ENCODE peak calls at places on chromosomes 12 and 14, in ten cellular contexts. S is mesenchymal stem cell; Q is psoas muscle; J is tibial artery; B is right lobe of liver; T is SK-N-SH; R is lower lobe of right lung; D is adrenal gland; U is effector memory CD4-positive, alpha-beta T cell; Y is mucosa of descending colon. M is an unnamed sample. For H3K9me3, the result is how much of the 10 kb centered on the place peaks cover.

GRCh38 chr12:113002155-113002554 is 23.8 kb downstream of the OAS2 start:
- DNase-seq in Q (no peak), J (no peak), U (no peak), B (peak), D (no peak), R (no peak), T (no peak), Y (no peak), S (no peak), M (no peak)

GRCh38 chr14:76541594-76542219 is 165.8 kb downstream of the ESRRB start:
- DNase-seq in J (no peak), U (no peak), S (no peak), Q (no peak), B (no peak), R (no peak), Y (no peak), D (no peak), T (no peak), M (no peak)

GRCh38 chr14:20179218-20179617 is 11.5 kb upstream of the OR11G2 start:
- DNase-seq in Y (peak), U (no peak), B (no peak), Q (no peak), D (peak), S (no peak), T (no peak), J (no peak), R (peak), M (no peak)

GRCh38 chr14:90649096-90649495 is 167.1 kb downstream of the TTC7B start:
- DNase-seq in T (no peak), S (no peak), B (no peak), R (no peak), Y (no peak), D (no peak), J (no peak), Q (no peak), U (no peak), M (no peak)

GRCh38 chr12:71195338-71195896 is 37.6 kb upstream of the TSPAN8 start:
- DNase-seq in S (no peak), R (no peak), Q (no peak), T (no peak), B (no peak), Y (peak), U (no peak), J (no peak), D (no peak), M (no peak)

GRCh38 chr12:110100315-110100970 is 23.7 kb upstream of the IFT81 start:
- DNase-seq in U (peak), R (peak), B (peak), Y (peak), S (peak), D (peak), T (peak), Q (peak), J (peak), M (peak)

GRCh38 chr14:91872517-91873470 is 5.5 kb upstream of the TC2N start:
- DNase-seq in J (peak), R (peak), B (peak), D (peak), Y (peak), U (peak), S (no peak), Q (peak), T (no peak), M (no peak)

GRCh38 chr12:15679146-15679545 is 110.0 kb downstream of the EPS8 start:
- DNase-seq in B (no peak), R (no peak), S (peak), D (no peak), Y (no peak), J (no peak), U (no peak), Q (no peak), T (no peak), M (no peak)

GRCh38 chr14:59541731-59542130 is 34.9 kb downstream of the CCDC175 start:
- DNase-seq in S (no peak), U (no peak), R (no peak), Y (no peak), J (no peak), T (no peak), Q (no peak), B (no peak), D (no peak), M (no peak)

GRCh38 chr12:124428792-124429281 is 133.9 kb downstream of the RFLNA start:
- DNase-seq in S (no peak), B (no peak), D (no peak), U (no peak), Y (no peak), J (no peak), T (peak), Q (no peak), R (no peak), M (no peak)

GRCh38 chr12:119179335-119180021 is 747 bp downstream of the HSPB8 start:
- DNase-seq in R (no peak), J (no peak), D (peak), T (no peak), U (no peak), Y (no peak), B (no peak), Q (no peak), S (peak), M (no peak)

GRCh38 chr12:3594966-3595365 is 104.0 kb downstream of the PRMT8 start:
- DNase-seq in T (no peak), Y (no peak), U (no peak), S (no peak), R (no peak), J (no peak), B (no peak), Q (no peak), D (no peak), M (no peak)

GRCh38 chr14:32183151-32184048 is 18.4 kb upstream of the RNU6-7 start:
- DNase-seq in S (peak), D (no peak), J (no peak), R (no peak), U (no peak), T (no peak), B (no peak), Q (no peak), Y (no peak), M (no peak)

GRCh38 chr12:75996907-75997447 is 34.6 kb downstream of the PHLDA1 start:
- DNase-seq in R (no peak), S (no peak), U (no peak), J (no peak), D (no peak), Y (no peak), Q (no peak), B (no peak), T (no peak), M (no peak)

GRCh38 chr12:99223554-99223953 is 424.0 kb upstream of the GARIN6 start:
- DNase-seq in S (no peak), Q (no peak), R (no peak), U (no peak), J (no peak), B (no peak), Y (no peak), D (no peak), T (peak), M (no peak)

GRCh38 chr12:77591959-77592358 is 238.7 kb upstream of the NAV3 start:
- DNase-seq in R (no peak), S (no peak), D (no peak), B (no peak), U (no peak), J (no peak), T (no peak), Y (peak), Q (no peak), M (no peak)

GRCh38 chr12:4421590-4422031 is 24.0 kb downstream of the FGF6 start:
- DNase-seq in D (no peak), T (peak), S (peak), Y (peak), U (peak), B (no peak), J (no peak), Q (no peak), R (no peak), M (peak)

GRCh38 chr12:66823857-66824570 is 145.1 kb upstream of the GRIP1 start:
- DNase-seq in Y (no peak), T (no peak), R (no peak), D (no peak), B (no peak), Q (no peak), U (no peak), J (no peak), S (no peak), M (no peak)

GRCh38 chr12:92493816-92494215 is 209.0 kb upstream of the PLEKHG7 start:
- DNase-seq in Q (no peak), D (no peak), U (no peak), Y (no peak), S (no peak), J (no peak), T (no peak), R (no peak), B (no peak), M (no peak)

GRCh38 chr14:94617988-94618822 is 6.0 kb downstream of the SERPINA3 start:
- DNase-seq in Q (no peak), U (no peak), J (no peak), B (no peak), T (no peak), S (no peak), Y (no peak), D (no peak), R (no peak), M (no peak)

GRCh38 chr12:87120440-87120839 is 864.2 kb upstream of the MGAT4C start:
- DNase-seq in B (no peak), D (no peak), Y (no peak), S (no peak), U (no peak), J (no peak), Q (no peak), R (no peak), T (no peak), M (no peak)

GRCh38 chr12:34403706-34404376 is 381.5 kb downstream of the ALG10 start:
- DNase-seq in Q (peak), S (no peak), D (peak), Y (no peak), T (peak), J (peak), U (no peak), R (peak), B (peak), M (no peak)

GRCh38 chr12:34405286-34406227 is 383.3 kb downstream of the ALG10 start:
- DNase-seq in T (peak), Y (no peak), B (peak), U (no peak), J (peak), Q (peak), S (no peak), D (peak), R (peak), M (no peak)

GRCh38 chr12:34402899-34403705 is 380.8 kb downstream of the ALG10 start:
- DNase-seq in U (no peak), S (no peak), Y (no peak), D (peak), J (peak), T (peak), R (peak), Q (peak), B (peak), M (no peak)

GRCh38 chr12:34406228-34406995 is 384.1 kb downstream of the ALG10 start:
- DNase-seq in Q (peak), T (peak), B (peak), S (no peak), Y (no peak), U (no peak), J (peak), D (peak), R (peak), M (no peak)

DNA sequence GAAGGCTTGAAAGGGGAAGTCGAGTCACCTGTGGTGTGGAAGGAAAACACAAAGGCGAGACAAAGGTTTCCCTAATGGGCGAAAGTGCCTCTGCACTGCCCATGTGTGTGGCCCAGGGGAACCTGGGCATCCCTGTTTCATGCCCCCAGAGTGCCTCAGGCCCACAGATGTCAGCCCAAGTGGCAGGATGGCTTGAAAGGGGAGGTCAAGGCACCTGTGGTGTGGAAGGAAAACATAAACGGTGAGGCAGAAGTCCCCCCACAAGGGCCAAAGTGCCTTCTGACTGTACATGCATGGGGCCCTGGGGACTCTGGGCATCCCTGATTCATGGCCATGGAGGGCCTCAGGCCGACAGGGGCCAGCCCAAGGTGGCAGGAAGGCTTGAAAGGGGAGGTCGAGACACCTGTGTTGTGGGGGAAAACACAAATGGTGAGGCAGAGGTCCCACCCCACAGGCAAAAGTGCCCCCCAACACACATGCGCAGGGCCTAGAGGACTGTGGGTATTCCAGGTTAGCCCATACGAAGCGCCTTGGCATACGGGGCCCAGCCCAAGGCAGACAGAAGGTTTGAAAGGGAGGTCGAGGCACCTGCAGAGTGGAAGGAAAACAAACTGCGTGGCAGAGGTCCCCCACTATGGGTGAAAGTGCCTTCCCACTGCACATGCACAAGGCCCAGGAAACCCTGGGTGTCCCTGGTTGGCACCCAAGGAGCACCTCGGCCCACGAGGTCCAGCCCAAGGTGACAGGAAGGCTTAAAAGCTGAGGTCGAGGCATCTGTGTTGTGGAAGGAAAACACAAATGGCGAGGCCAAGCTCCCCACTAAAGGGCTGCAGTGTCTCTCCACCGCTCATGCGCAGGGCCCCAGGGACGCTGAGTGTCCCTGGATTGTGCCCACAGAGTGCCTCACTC is 382.3 kb downstream of the ALG10 start:
- DNase-seq in U (no peak), J (peak), R (peak), Q (peak), Y (no peak), T (peak), B (peak), S (no peak), D (peak), M (no peak)
- H3K9me3 ChIP-seq in U (under half), J (under half), R (under half), Q (under half), Y (half or more), T (under half), B (under half), S (under half), D (under half), M (under half)

GRCh38 chr14:26522985-26523384 is 74.8 kb downstream of the NOVA1 start:
- DNase-seq in U (no peak), Y (no peak), R (no peak), Q (no peak), S (peak), T (no peak), D (no peak), B (no peak), J (no peak), M (no peak)
- H3K9me3 ChIP-seq in U (under half), Y (under half), R (under half), Q (under half), S (under half), T (under half), D (under half), B (under half), J (under half), M (under half)

GRCh38 chr14:65373011-65373670 is 39.4 kb upstream of the FUT8 start:
- DNase-seq in S (no peak), U (no peak), T (no peak), B (no peak), Y (no peak), J (no peak), Q (no peak), R (no peak), D (no peak), M (no peak)
- H3K9me3 ChIP-seq in S (under half), U (under half), T (under half), B (under half), Y (under half), J (under half), Q (under half), R (under half), D (under half), M (under half)

GRCh38 chr14:26199599-26200370 is 398.0 kb downstream of the NOVA1 start:
- DNase-seq in T (no peak), J (no peak), S (peak), D (no peak), Y (no peak), U (no peak), B (no peak), R (no peak), Q (no peak), M (no peak)
- H3K9me3 ChIP-seq in T (under half), J (under half), S (under half), D (under half), Y (under half), U (under half), B (under half), R (under half), Q (under half), M (under half)

DNA sequence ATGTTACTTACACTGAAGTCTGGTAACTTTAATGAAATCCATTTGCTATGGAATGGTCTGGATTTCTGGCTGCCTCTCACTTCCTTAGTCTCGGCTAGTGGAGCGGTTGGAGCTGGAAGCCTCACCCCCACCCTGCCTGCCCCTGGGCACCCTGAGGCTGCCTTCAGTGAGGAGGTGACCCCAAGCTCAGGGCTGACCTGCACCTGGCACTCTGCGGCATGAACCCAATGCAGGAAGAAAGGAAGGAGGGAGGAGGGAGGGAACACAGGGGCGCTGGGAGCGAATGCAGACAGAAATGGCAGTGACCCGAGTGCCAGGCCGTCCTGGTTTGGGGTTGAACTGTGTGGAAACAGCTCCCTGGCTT is 353.1 kb downstream of the TMEM121 start:
- DNase-seq in R (no peak), J (no peak), D (peak), T (no peak), U (no peak), Y (no peak), S (no peak), Q (no peak), B (no peak), M (no peak)
- H3K9me3 ChIP-seq in R (under half), J (under half), D (under half), T (under half), U (under half), Y (under half), S (under half), Q (under half), B (under half), M (under half)

GRCh38 chr14:79915411-79915810 is 295.9 kb downstream of the DIO2 start:
- DNase-seq in U (no peak), Q (no peak), S (no peak), D (no peak), J (no peak), R (no peak), Y (no peak), B (no peak), T (no peak), M (no peak)
- H3K9me3 ChIP-seq in U (under half), Q (under half), S (under half), D (under half), J (under half), R (under half), Y (under half), B (under half), T (under half), M (under half)

GRCh38 chr12:94362653-94363052 is 97.0 kb downstream of the CEP83 start:
- DNase-seq in J (no peak), T (no peak), U (no peak), R (no peak), B (no peak), Q (no peak), D (no peak), S (no peak), Y (no peak), M (no peak)

GRCh38 chr12:94359761-94360160 is 99.9 kb downstream of the CEP83 start:
- DNase-seq in Y (no peak), U (no peak), S (no peak), B (no peak), J (no peak), Q (no peak), D (no peak), T (no peak), R (no peak), M (no peak)
- H3K9me3 ChIP-seq in Y (under half), U (under half), S (under half), B (under half), J (under half), Q (under half), D (under half), T (under half), R (under half), M (under half)

GRCh38 chr12:34395056-34396005 is 373.0 kb downstream of the ALG10 start:
- DNase-seq in U (no peak), D (peak), R (peak), J (peak), Y (no peak), Q (peak), B (peak), S (no peak), T (peak), M (no peak)

GRCh38 chr12:34394211-34395055 is 372.1 kb downstream of the ALG10 start:
- DNase-seq in U (no peak), Y (no peak), T (peak), S (no peak), B (peak), D (peak), Q (peak), J (peak), R (peak), M (no peak)

GRCh38 chr12:34393086-34393820 is 371.0 kb downstream of the ALG10 start:
- DNase-seq in D (peak), T (no peak), J (peak), Y (no peak), U (no peak), B (peak), Q (peak), S (no peak), R (peak), M (no peak)

GRCh38 chr12:34392741-34393085 is 370.4 kb downstream of the ALG10 start:
- DNase-seq in S (no peak), U (no peak), R (peak), D (peak), Y (no peak), J (peak), Q (no peak), T (no peak), B (peak), M (no peak)

DNA sequence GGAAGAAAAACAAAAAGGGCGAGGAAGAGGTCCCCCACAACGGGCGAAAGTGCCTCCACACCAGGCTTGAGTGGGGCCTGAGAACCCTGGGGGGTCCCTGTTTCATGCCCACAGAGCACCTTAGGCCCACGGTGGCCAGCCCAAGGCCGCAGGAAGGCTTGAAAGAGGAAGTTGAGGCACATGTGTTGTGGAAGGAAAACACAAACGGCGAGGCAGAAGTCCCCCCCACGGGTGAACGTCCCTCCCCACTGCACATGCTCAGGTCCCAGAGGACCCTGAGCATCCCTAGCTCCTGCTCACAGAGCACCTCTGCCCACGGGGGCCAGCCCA is 371.5 kb downstream of the ALG10 start:
- DNase-seq in Y (no peak), S (no peak), U (no peak), J (peak), Q (peak), B (no peak), R (peak), T (peak), D (peak), M (no peak)
- H3K9me3 ChIP-seq in Y (half or more), S (under half), U (under half), J (under half), Q (under half), B (under half), R (under half), T (under half), D (under half), M (under half)